ENCODE peak calls at places on chromosomes 12 and 14, in five cellular contexts. One of them, this sample, is unnamed.

GRCh38 chr12:3432176-3432742 is 58.7 kb upstream of the PRMT8 start:
- DNase-seq in fibroblast of lung: no peak
- DNase-seq in heart left ventricle: no peak
- DNase-seq in substantia nigra: no peak
- DNase-seq in lower lobe of right lung: no peak
- DNase-seq in this sample: no peak

GRCh38 chr12:90836689-90837088 is 118.3 kb downstream of the CCER1 start:
- DNase-seq in fibroblast of lung: no peak
- DNase-seq in heart left ventricle: peak
- DNase-seq in substantia nigra: no peak
- DNase-seq in lower lobe of right lung: no peak
- DNase-seq in this sample: no peak

GRCh38 chr14:52835122-52835903 is 43.9 kb upstream of the GNPNAT1 start:
- DNase-seq in fibroblast of lung: peak
- DNase-seq in heart left ventricle: no peak
- DNase-seq in substantia nigra: no peak
- DNase-seq in lower lobe of right lung: no peak
- DNase-seq in this sample: peak

GRCh38 chr12:51863921-51864700 is 15.6 kb upstream of the FIGNL2 start:
- DNase-seq in fibroblast of lung: peak
- DNase-seq in heart left ventricle: no peak
- DNase-seq in substantia nigra: peak
- DNase-seq in lower lobe of right lung: no peak
- DNase-seq in this sample: peak

GRCh38 chr12:89880695-89881350 is 172.2 kb upstream of the ATP2B1 start:
- DNase-seq in fibroblast of lung: no peak
- DNase-seq in heart left ventricle: no peak
- DNase-seq in substantia nigra: no peak
- DNase-seq in lower lobe of right lung: no peak
- DNase-seq in this sample: no peak

GRCh38 chr14:22427771-22428228 is 161.2 kb downstream of the DAD1 start:
- DNase-seq in fibroblast of lung: peak
- DNase-seq in heart left ventricle: peak
- DNase-seq in substantia nigra: no peak
- DNase-seq in lower lobe of right lung: peak
- DNase-seq in this sample: no peak

GRCh38 chr12:18700254-18700653 is 37.6 kb downstream of the PLCZ1 start:
- DNase-seq in fibroblast of lung: peak
- DNase-seq in heart left ventricle: peak
- DNase-seq in substantia nigra: no peak
- DNase-seq in lower lobe of right lung: no peak
- DNase-seq in this sample: no peak

GRCh38 chr12:56256326-56256960 is 1.7 kb downstream of the ANKRD52 start:
- DNase-seq in fibroblast of lung: peak
- DNase-seq in heart left ventricle: no peak
- DNase-seq in substantia nigra: no peak
- DNase-seq in lower lobe of right lung: no peak
- DNase-seq in this sample: no peak

GRCh38 chr14:85531594-85532391 is 1.8 kb downstream of the FLRT2 start:
- DNase-seq in fibroblast of lung: peak
- DNase-seq in heart left ventricle: peak
- DNase-seq in substantia nigra: no peak
- DNase-seq in lower lobe of right lung: peak
- DNase-seq in this sample: peak

GRCh38 chr12:82910246-82910893 is 223.7 kb downstream of the TMTC2 start:
- DNase-seq in fibroblast of lung: no peak
- DNase-seq in heart left ventricle: no peak
- DNase-seq in substantia nigra: no peak
- DNase-seq in lower lobe of right lung: no peak
- DNase-seq in this sample: no peak

GRCh38 chr14:103699901-103700752 is 15.1 kb downstream of the XRCC3 start:
- DNase-seq in fibroblast of lung: no peak
- DNase-seq in heart left ventricle: peak
- DNase-seq in substantia nigra: peak
- DNase-seq in lower lobe of right lung: peak
- DNase-seq in this sample: peak

GRCh38 chr12:55637467-55637866 is 775 bp downstream of the OR10P1 start:
- DNase-seq in fibroblast of lung: no peak
- DNase-seq in heart left ventricle: no peak
- DNase-seq in substantia nigra: no peak
- DNase-seq in lower lobe of right lung: no peak
- DNase-seq in this sample: no peak

DNA sequence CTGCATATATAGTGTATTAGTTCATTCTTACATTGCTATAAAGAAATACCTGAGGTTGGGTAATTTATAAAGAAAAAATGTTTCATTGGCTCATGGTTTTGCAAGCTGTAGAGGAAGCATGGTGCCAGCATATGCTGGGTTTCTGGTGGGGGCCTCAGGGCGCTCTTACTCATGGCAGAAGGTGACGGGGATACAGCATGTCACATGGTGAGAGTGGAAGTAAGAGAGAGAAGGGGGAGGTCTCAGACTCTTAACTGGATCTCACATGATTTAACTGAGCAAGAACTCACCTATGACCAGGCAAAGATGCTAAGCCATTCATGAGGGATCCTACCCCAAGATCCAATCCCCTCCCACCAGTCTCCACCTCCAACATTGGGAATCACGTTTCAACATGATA is 15.9 kb upstream of the PAWR start:
- DNase-seq in fibroblast of lung: no peak
- DNase-seq in heart left ventricle: no peak
- DNase-seq in substantia nigra: no peak
- DNase-seq in lower lobe of right lung: no peak
- DNase-seq in this sample: no peak
- H3K27ac ChIP-seq in fibroblast of lung: no peak
- H3K27ac ChIP-seq in heart left ventricle: no peak
- H3K27ac ChIP-seq in substantia nigra: no peak
- H3K27ac ChIP-seq in lower lobe of right lung: no peak
- H3K27ac ChIP-seq in this sample: no peak

DNA sequence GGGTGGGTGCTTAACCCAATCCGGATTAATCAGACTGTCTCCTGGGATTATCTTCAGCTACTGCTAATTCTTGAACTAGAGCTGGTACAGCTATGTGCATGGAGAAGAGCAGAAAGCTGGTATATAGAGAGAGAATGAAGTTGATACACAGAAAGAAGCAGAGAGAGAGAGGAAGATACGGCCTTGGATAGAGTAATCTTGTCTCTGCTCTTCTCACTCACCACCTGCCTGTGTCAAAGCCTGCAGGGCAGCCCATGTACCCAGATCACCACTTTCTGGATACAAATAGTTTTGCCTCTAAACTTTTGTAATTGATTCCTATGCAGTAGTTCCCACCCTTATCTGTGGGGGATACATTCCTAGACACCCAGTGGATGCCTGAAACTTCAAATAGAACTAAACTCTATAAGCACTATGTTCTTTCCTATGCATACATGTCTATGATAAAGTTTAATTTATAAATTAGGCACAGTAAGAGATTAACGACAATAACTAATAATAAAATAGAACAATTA is 45.4 kb downstream of the YEATS4 start:
- DNase-seq in fibroblast of lung: peak
- DNase-seq in heart left ventricle: no peak
- DNase-seq in substantia nigra: no peak
- DNase-seq in lower lobe of right lung: no peak
- DNase-seq in this sample: no peak
- H3K27ac ChIP-seq in fibroblast of lung: no peak
- H3K27ac ChIP-seq in heart left ventricle: no peak
- H3K27ac ChIP-seq in substantia nigra: no peak
- H3K27ac ChIP-seq in lower lobe of right lung: no peak
- H3K27ac ChIP-seq in this sample: no peak

GRCh38 chr12:68612245-68612644 is 1.5 kb downstream of the RAP1B start:
- DNase-seq in fibroblast of lung: peak
- DNase-seq in heart left ventricle: no peak
- DNase-seq in substantia nigra: no peak
- DNase-seq in lower lobe of right lung: no peak
- DNase-seq in this sample: no peak

GRCh38 chr12:68612675-68613074 is 2.0 kb downstream of the RAP1B start:
- DNase-seq in fibroblast of lung: no peak
- DNase-seq in heart left ventricle: no peak
- DNase-seq in substantia nigra: no peak
- DNase-seq in lower lobe of right lung: no peak
- DNase-seq in this sample: no peak

GRCh38 chr12:68613209-68613904 is 2.7 kb downstream of the RAP1B start:
- DNase-seq in fibroblast of lung: no peak
- DNase-seq in heart left ventricle: no peak
- DNase-seq in substantia nigra: no peak
- DNase-seq in lower lobe of right lung: no peak
- DNase-seq in this sample: no peak

GRCh38 chr12:68614105-68614679 is 3.5 kb downstream of the RAP1B start:
- DNase-seq in fibroblast of lung: no peak
- DNase-seq in heart left ventricle: no peak
- DNase-seq in substantia nigra: no peak
- DNase-seq in lower lobe of right lung: no peak
- DNase-seq in this sample: no peak

GRCh38 chr12:68614772-68615171 is 4.1 kb downstream of the RAP1B start:
- DNase-seq in fibroblast of lung: no peak
- DNase-seq in heart left ventricle: no peak
- DNase-seq in substantia nigra: no peak
- DNase-seq in lower lobe of right lung: no peak
- DNase-seq in this sample: no peak
- H3K27ac ChIP-seq in fibroblast of lung: no peak
- H3K27ac ChIP-seq in heart left ventricle: no peak
- H3K27ac ChIP-seq in substantia nigra: no peak
- H3K27ac ChIP-seq in lower lobe of right lung: peak
- H3K27ac ChIP-seq in this sample: no peak

DNA sequence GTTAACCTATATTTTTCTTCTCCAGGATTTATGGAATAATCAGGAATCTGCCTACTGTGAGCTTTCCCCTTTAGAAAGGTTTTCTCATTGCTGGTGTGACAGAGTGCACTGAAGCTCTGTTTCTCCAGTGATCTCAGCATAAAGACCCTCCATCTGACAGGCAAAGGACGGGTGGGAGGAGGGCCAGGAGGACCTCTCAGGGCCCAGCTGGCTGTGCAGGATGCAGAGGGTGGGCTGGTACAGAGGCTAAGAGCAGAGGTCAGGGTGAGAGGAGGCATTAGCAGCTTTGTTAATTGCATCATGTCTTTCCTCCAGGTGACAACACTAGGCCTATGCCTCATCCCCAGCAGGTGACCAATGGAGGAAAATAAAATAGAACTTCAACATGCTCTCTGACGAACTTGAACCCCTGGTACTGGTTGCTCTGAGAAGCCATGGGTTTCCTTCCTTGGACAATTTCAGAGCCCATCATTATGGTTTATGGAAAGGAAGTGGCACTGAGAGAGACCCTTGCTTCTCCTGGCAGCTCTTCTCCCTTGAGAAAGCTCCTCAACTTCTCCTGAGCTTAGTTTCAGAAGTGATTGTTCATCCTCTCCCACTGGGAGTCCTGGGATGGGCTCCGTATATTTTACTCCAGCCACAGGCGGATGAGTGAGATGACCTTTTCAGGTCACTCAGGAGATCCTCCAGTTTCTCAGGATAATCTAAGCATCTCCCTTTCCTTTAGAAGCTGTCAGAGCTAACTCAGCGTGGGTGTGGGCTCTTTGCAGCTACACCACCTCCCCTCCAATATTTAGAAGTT is 45.8 kb upstream of the ATP23 start:
- DNase-seq in fibroblast of lung: no peak
- DNase-seq in heart left ventricle: no peak
- DNase-seq in substantia nigra: no peak
- DNase-seq in lower lobe of right lung: no peak
- DNase-seq in this sample: no peak
- H3K27ac ChIP-seq in fibroblast of lung: peak
- H3K27ac ChIP-seq in heart left ventricle: peak
- H3K27ac ChIP-seq in substantia nigra: peak
- H3K27ac ChIP-seq in lower lobe of right lung: peak
- H3K27ac ChIP-seq in this sample: peak

DNA sequence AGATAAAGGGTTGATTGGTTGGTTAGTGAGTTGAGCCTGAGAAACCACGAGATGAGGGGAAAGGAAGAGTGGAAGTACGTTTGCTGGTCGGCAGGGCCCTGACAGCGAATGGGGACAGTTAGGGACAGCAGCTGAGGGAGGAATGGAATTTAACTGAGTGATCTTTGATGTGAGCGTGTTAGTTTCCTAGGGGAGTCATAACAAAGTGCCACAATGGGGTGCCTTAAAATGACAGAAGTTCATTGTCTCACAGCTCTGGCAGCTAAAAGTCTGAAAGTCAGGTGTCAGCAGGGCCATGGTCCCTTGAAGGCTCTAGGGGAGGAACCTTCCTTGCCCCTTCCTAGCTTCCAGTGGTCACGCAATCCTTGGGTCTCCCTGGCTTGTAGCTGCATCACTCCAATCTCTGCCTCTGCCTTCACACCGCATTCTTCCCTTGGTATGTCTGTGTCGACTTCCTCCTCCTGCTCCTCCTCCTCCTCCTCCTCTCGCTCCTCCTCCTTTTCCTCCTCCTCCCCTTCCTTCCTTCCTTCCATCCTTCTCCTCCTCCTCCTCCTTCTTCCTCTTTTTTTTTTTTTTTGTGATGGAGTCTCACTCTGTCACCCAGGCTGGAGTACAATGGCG is 26.0 kb upstream of the RIN3 start:
- DNase-seq in fibroblast of lung: no peak
- DNase-seq in heart left ventricle: no peak
- DNase-seq in substantia nigra: no peak
- DNase-seq in lower lobe of right lung: no peak
- DNase-seq in this sample: no peak
- H3K27ac ChIP-seq in fibroblast of lung: no peak
- H3K27ac ChIP-seq in heart left ventricle: peak
- H3K27ac ChIP-seq in substantia nigra: no peak
- H3K27ac ChIP-seq in lower lobe of right lung: peak
- H3K27ac ChIP-seq in this sample: no peak

DNA sequence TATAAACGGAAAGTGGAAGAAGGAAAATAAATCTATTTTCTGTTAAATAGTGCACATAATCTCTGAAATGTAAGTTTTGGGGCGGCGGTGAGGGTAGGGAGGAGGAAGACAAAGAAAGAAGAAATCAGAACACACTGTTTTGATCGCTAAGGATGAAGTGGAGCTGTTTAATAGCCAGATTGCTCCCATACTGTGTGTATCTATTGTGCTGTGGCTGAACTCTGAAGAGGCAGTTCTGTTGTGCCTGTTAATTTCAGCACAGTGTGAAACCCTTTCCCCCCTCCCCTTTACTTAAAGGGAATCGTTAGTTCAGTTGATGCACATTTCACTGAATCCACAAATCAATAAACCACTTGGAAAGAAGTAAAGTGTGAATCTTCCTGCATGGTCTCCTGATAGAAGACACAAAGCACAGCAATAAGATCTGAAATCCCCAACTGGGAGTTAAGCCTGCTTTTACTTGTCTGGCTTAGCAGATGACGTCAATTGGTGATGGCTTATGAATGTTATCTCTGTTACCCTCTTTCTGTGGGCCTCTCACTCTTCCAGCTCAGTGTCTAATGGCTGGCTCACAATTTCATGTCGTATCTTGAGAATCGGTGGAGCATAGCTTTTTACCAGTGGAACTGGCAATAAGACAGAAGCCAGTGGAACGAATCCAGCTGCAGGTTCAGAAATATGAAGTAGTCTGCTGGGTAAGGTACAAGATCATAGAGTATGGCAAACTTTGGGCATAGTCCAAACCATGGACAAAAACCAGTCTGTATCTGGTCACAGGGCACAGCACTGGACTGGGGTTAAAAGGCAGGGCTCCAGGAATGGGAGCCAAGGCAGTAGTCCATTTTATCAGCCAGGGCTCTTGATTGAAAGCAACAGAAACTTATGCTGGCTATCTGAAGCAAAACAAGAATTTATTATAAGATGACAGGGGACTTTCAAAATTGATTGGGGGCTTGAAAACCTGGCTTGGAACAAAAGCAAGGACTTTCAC is 413.4 kb upstream of the SEL1L start:
- DNase-seq in fibroblast of lung: peak
- DNase-seq in heart left ventricle: no peak
- DNase-seq in substantia nigra: no peak
- DNase-seq in lower lobe of right lung: no peak
- DNase-seq in this sample: no peak
- H3K27ac ChIP-seq in fibroblast of lung: no peak
- H3K27ac ChIP-seq in heart left ventricle: no peak
- H3K27ac ChIP-seq in substantia nigra: peak
- H3K27ac ChIP-seq in lower lobe of right lung: no peak
- H3K27ac ChIP-seq in this sample: peak